ENCODE peak calls at places on chromosomes 4 and X, in eight cellular contexts. One of them, this sample, is unnamed.

GRCh38 chrX:68146054-68146453 is 287.2 kb downstream of the OPHN1 start:
- DNase-seq in BJ: no peak
- DNase-seq in IMR-90: peak; percentile 62
- DNase-seq in HL-60: no peak
- DNase-seq in cardiac fibroblast: peak; percentile 70
- DNase-seq in choroid plexus epithelial cell: peak; percentile 73
- DNase-seq in GM12878: no peak
- DNase-seq in spleen: no peak
- DNase-seq in this sample: no peak

GRCh38 chr4:61750810-61751209 is 550.7 kb downstream of the ADGRL3 start:
- DNase-seq in cardiac fibroblast: no peak
- DNase-seq in IMR-90: no peak
- DNase-seq in HL-60: no peak
- DNase-seq in spleen: no peak
- DNase-seq in GM12878: no peak
- DNase-seq in BJ: no peak
- DNase-seq in choroid plexus epithelial cell: no peak
- DNase-seq in this sample: no peak

GRCh38 chr4:44791842-44792241 is 65.5 kb upstream of the GNPDA2 start:
- DNase-seq in GM12878: no peak
- DNase-seq in cardiac fibroblast: no peak
- DNase-seq in spleen: no peak
- DNase-seq in choroid plexus epithelial cell: no peak
- DNase-seq in IMR-90: no peak
- DNase-seq in BJ: no peak
- DNase-seq in HL-60: no peak
- DNase-seq in this sample: no peak

GRCh38 chr4:112664611-112665010 is 27.7 kb downstream of the LARP7 start:
- DNase-seq in HL-60: no peak
- DNase-seq in BJ: no peak
- DNase-seq in choroid plexus epithelial cell: no peak
- DNase-seq in cardiac fibroblast: peak; percentile 6
- DNase-seq in GM12878: no peak
- DNase-seq in spleen: no peak
- DNase-seq in IMR-90: peak; percentile 6
- DNase-seq in this sample: no peak

GRCh38 chr4:17132226-17132625 is 233.8 kb upstream of the LDB2 start:
- DNase-seq in cardiac fibroblast: no peak
- DNase-seq in BJ: no peak
- DNase-seq in HL-60: no peak
- DNase-seq in spleen: no peak
- DNase-seq in IMR-90: no peak
- DNase-seq in GM12878: no peak
- DNase-seq in choroid plexus epithelial cell: no peak
- DNase-seq in this sample: no peak

GRCh38 chr4:152778656-152779512 is 646 bp downstream of the TIGD4 start:
- DNase-seq in IMR-90: peak; percentile 3
- DNase-seq in spleen: peak; percentile 77
- DNase-seq in BJ: no peak
- DNase-seq in cardiac fibroblast: peak; percentile 29
- DNase-seq in GM12878: no peak
- DNase-seq in choroid plexus epithelial cell: peak; percentile 25
- DNase-seq in HL-60: no peak
- DNase-seq in this sample: no peak

GRCh38 chr4:101114936-101115372 is 232.4 kb downstream of the PPP3CA start:
- DNase-seq in BJ: no peak
- DNase-seq in choroid plexus epithelial cell: peak; percentile 28
- DNase-seq in GM12878: no peak
- DNase-seq in IMR-90: peak; percentile 83
- DNase-seq in HL-60: no peak
- DNase-seq in spleen: no peak
- DNase-seq in cardiac fibroblast: peak; percentile 72
- DNase-seq in this sample: no peak

GRCh38 chr4:148444296-148445070 is 2.3 kb upstream of the NR3C2 start:
- DNase-seq in cardiac fibroblast: no peak
- DNase-seq in IMR-90: no peak
- DNase-seq in choroid plexus epithelial cell: no peak
- DNase-seq in spleen: peak; percentile 91
- DNase-seq in HL-60: no peak
- DNase-seq in BJ: no peak
- DNase-seq in GM12878: no peak
- DNase-seq in this sample: peak; percentile 71

GRCh38 chrX:69618803-69619202 is 2.9 kb downstream of the EDA start:
- DNase-seq in BJ: no peak
- DNase-seq in HL-60: no peak
- DNase-seq in choroid plexus epithelial cell: peak; percentile 49
- DNase-seq in spleen: no peak
- DNase-seq in IMR-90: peak; percentile 2
- DNase-seq in GM12878: no peak
- DNase-seq in cardiac fibroblast: peak; percentile 39
- DNase-seq in this sample: no peak

GRCh38 chr4:151569650-151570049 is 160.7 kb downstream of the FHIP1A start:
- DNase-seq in choroid plexus epithelial cell: no peak
- DNase-seq in cardiac fibroblast: no peak
- DNase-seq in spleen: no peak
- DNase-seq in GM12878: no peak
- DNase-seq in BJ: no peak
- DNase-seq in HL-60: no peak
- DNase-seq in IMR-90: no peak
- DNase-seq in this sample: no peak

GRCh38 chr4:87120411-87121162 is 99.8 kb downstream of the KLHL8 start:
- DNase-seq in GM12878: no peak
- DNase-seq in IMR-90: peak; percentile 87
- DNase-seq in BJ: no peak
- DNase-seq in cardiac fibroblast: peak; percentile 77
- DNase-seq in HL-60: no peak
- DNase-seq in spleen: no peak
- DNase-seq in choroid plexus epithelial cell: peak; percentile 86
- DNase-seq in this sample: no peak

GRCh38 chr4:138204507-138204906 is 37.6 kb downstream of the SLC7A11 start:
- DNase-seq in HL-60: no peak
- DNase-seq in spleen: no peak
- DNase-seq in cardiac fibroblast: no peak
- DNase-seq in IMR-90: no peak
- DNase-seq in GM12878: no peak
- DNase-seq in choroid plexus epithelial cell: no peak
- DNase-seq in BJ: no peak
- DNase-seq in this sample: no peak

GRCh38 chr4:8762356-8762755 is 109.3 kb downstream of the HMX1 start:
- DNase-seq in HL-60: no peak
- DNase-seq in spleen: peak; percentile 61
- DNase-seq in choroid plexus epithelial cell: no peak
- DNase-seq in GM12878: no peak
- DNase-seq in cardiac fibroblast: no peak
- DNase-seq in IMR-90: no peak
- DNase-seq in BJ: no peak
- DNase-seq in this sample: no peak

GRCh38 chr4:123352966-123353365 is 43.6 kb upstream of the SPRY1 start:
- DNase-seq in GM12878: no peak
- DNase-seq in choroid plexus epithelial cell: no peak
- DNase-seq in HL-60: no peak
- DNase-seq in BJ: no peak
- DNase-seq in spleen: no peak
- DNase-seq in IMR-90: no peak
- DNase-seq in cardiac fibroblast: no peak
- DNase-seq in this sample: no peak

GRCh38 chrX:38050806-38051205 is 44.5 kb downstream of the SYTL5 start:
- DNase-seq in GM12878: no peak
- DNase-seq in choroid plexus epithelial cell: no peak
- DNase-seq in HL-60: no peak
- DNase-seq in IMR-90: no peak
- DNase-seq in BJ: no peak
- DNase-seq in spleen: no peak
- DNase-seq in cardiac fibroblast: no peak
- DNase-seq in this sample: no peak

GRCh38 chr4:150694438-150694837 is 112.5 kb downstream of the MAB21L2 start:
- DNase-seq in cardiac fibroblast: no peak
- DNase-seq in IMR-90: no peak
- DNase-seq in choroid plexus epithelial cell: no peak
- DNase-seq in BJ: no peak
- DNase-seq in spleen: no peak
- DNase-seq in HL-60: no peak
- DNase-seq in GM12878: no peak
- DNase-seq in this sample: no peak

GRCh38 chrX:771536-771935 is 140.9 kb downstream of the SHOX start:
- DNase-seq in IMR-90: no peak
- DNase-seq in choroid plexus epithelial cell: no peak
- DNase-seq in cardiac fibroblast: no peak
- DNase-seq in spleen: peak; percentile 23
- DNase-seq in GM12878: no peak
- DNase-seq in BJ: no peak
- DNase-seq in HL-60: no peak
- DNase-seq in this sample: no peak

GRCh38 chr4:172344266-172344772 is 531.1 kb downstream of the GALNTL6 start:
- DNase-seq in BJ: no peak
- DNase-seq in GM12878: no peak
- DNase-seq in spleen: no peak
- DNase-seq in choroid plexus epithelial cell: no peak
- DNase-seq in cardiac fibroblast: no peak
- DNase-seq in IMR-90: no peak
- DNase-seq in HL-60: no peak
- DNase-seq in this sample: no peak

GRCh38 chr4:72951628-72952027 is 117.9 kb downstream of the COX18 start:
- DNase-seq in HL-60: no peak
- DNase-seq in cardiac fibroblast: peak; percentile 49
- DNase-seq in IMR-90: no peak
- DNase-seq in choroid plexus epithelial cell: no peak
- DNase-seq in GM12878: no peak
- DNase-seq in spleen: no peak
- DNase-seq in BJ: no peak
- DNase-seq in this sample: no peak

GRCh38 chr4:72954811-72955210 is 114.7 kb downstream of the COX18 start:
- DNase-seq in BJ: no peak
- DNase-seq in GM12878: no peak
- DNase-seq in cardiac fibroblast: peak; percentile 61
- DNase-seq in HL-60: no peak
- DNase-seq in spleen: no peak
- DNase-seq in choroid plexus epithelial cell: no peak
- DNase-seq in IMR-90: no peak
- DNase-seq in this sample: no peak

GRCh38 chr4:72945719-72946336 is 123.7 kb downstream of the COX18 start:
- DNase-seq in cardiac fibroblast: no peak
- DNase-seq in BJ: no peak
- DNase-seq in GM12878: no peak
- DNase-seq in spleen: no peak
- DNase-seq in IMR-90: no peak
- DNase-seq in HL-60: no peak
- DNase-seq in choroid plexus epithelial cell: no peak
- DNase-seq in this sample: no peak

GRCh38 chr4:72948080-72948479 is 121.4 kb downstream of the COX18 start:
- DNase-seq in cardiac fibroblast: no peak
- DNase-seq in HL-60: no peak
- DNase-seq in GM12878: no peak
- DNase-seq in spleen: no peak
- DNase-seq in IMR-90: no peak
- DNase-seq in choroid plexus epithelial cell: no peak
- DNase-seq in BJ: no peak
- DNase-seq in this sample: no peak

GRCh38 chr4:72951147-72951546 is 118.4 kb downstream of the COX18 start:
- DNase-seq in BJ: no peak
- DNase-seq in HL-60: no peak
- DNase-seq in cardiac fibroblast: peak; percentile 27
- DNase-seq in IMR-90: no peak
- DNase-seq in choroid plexus epithelial cell: peak; percentile 30
- DNase-seq in spleen: no peak
- DNase-seq in GM12878: no peak
- DNase-seq in this sample: no peak
- TF ChIP-seq CTCF in BJ: peak; percentile 27
- TF ChIP-seq CTCF in HL-60: no peak
- TF ChIP-seq CTCF in cardiac fibroblast: peak; percentile 39
- TF ChIP-seq CTCF in IMR-90: peak; percentile 16
- TF ChIP-seq CTCF in choroid plexus epithelial cell: peak; percentile 50
- TF ChIP-seq CTCF in spleen: no peak
- TF ChIP-seq CTCF in GM12878: peak; percentile 4
- TF ChIP-seq CTCF in this sample: peak; percentile 51

GRCh38 chr4:39658756-39659155 is 20.1 kb upstream of the SMIM14 start:
- DNase-seq in cardiac fibroblast: peak; percentile 37
- DNase-seq in HL-60: no peak
- DNase-seq in spleen: no peak
- DNase-seq in GM12878: no peak
- DNase-seq in BJ: no peak
- DNase-seq in choroid plexus epithelial cell: peak; percentile 43
- DNase-seq in IMR-90: peak; percentile 7
- DNase-seq in this sample: no peak
- TF ChIP-seq CTCF in cardiac fibroblast: peak; percentile 42
- TF ChIP-seq CTCF in HL-60: no peak
- TF ChIP-seq CTCF in spleen: peak; percentile 17
- TF ChIP-seq CTCF in GM12878: peak; percentile 28
- TF ChIP-seq CTCF in BJ: peak; percentile 38
- TF ChIP-seq CTCF in choroid plexus epithelial cell: peak; percentile 61
- TF ChIP-seq CTCF in IMR-90: peak; percentile 66
- TF ChIP-seq CTCF in this sample: no peak

GRCh38 chrX:108134724-108135123 is 43.1 kb downstream of the ATG4A start:
- DNase-seq in GM12878: no peak
- DNase-seq in BJ: no peak
- DNase-seq in spleen: no peak
- DNase-seq in cardiac fibroblast: no peak
- DNase-seq in IMR-90: no peak
- DNase-seq in choroid plexus epithelial cell: no peak
- DNase-seq in HL-60: no peak
- DNase-seq in this sample: no peak
- TF ChIP-seq CTCF in GM12878: peak; percentile 15
- TF ChIP-seq CTCF in BJ: no peak
- TF ChIP-seq CTCF in spleen: no peak
- TF ChIP-seq CTCF in cardiac fibroblast: no peak
- TF ChIP-seq CTCF in IMR-90: no peak
- TF ChIP-seq CTCF in choroid plexus epithelial cell: peak; percentile 7
- TF ChIP-seq CTCF in HL-60: no peak
- TF ChIP-seq CTCF in this sample: no peak

GRCh38 chr4:27358269-27358668 is 497.6 kb downstream of the STIM2 start:
- DNase-seq in choroid plexus epithelial cell: no peak
- DNase-seq in GM12878: no peak
- DNase-seq in BJ: no peak
- DNase-seq in spleen: no peak
- DNase-seq in cardiac fibroblast: no peak
- DNase-seq in HL-60: no peak
- DNase-seq in IMR-90: no peak
- DNase-seq in this sample: no peak

GRCh38 chr4:27360651-27361347 is 500.2 kb downstream of the STIM2 start:
- DNase-seq in IMR-90: peak; percentile 4
- DNase-seq in choroid plexus epithelial cell: peak; percentile 15
- DNase-seq in HL-60: no peak
- DNase-seq in cardiac fibroblast: peak; percentile 51
- DNase-seq in GM12878: no peak
- DNase-seq in BJ: peak; percentile 74
- DNase-seq in spleen: no peak
- DNase-seq in this sample: no peak

GRCh38 chr4:27357283-27357682 is 496.6 kb downstream of the STIM2 start:
- DNase-seq in IMR-90: no peak
- DNase-seq in HL-60: no peak
- DNase-seq in BJ: no peak
- DNase-seq in GM12878: no peak
- DNase-seq in spleen: no peak
- DNase-seq in cardiac fibroblast: peak; percentile 13
- DNase-seq in choroid plexus epithelial cell: peak; percentile 1
- DNase-seq in this sample: no peak
- TF ChIP-seq CTCF in IMR-90: peak; percentile 8
- TF ChIP-seq CTCF in HL-60: no peak
- TF ChIP-seq CTCF in BJ: peak; percentile 39
- TF ChIP-seq CTCF in GM12878: no peak
- TF ChIP-seq CTCF in spleen: no peak
- TF ChIP-seq CTCF in cardiac fibroblast: peak; percentile 7
- TF ChIP-seq CTCF in choroid plexus epithelial cell: no peak
- TF ChIP-seq CTCF in this sample: peak; percentile 64

GRCh38 chrX:134020910-134021309 is 35.5 kb upstream of the GPC3 start:
- DNase-seq in spleen: no peak
- DNase-seq in cardiac fibroblast: no peak
- DNase-seq in BJ: no peak
- DNase-seq in GM12878: no peak
- DNase-seq in IMR-90: no peak
- DNase-seq in HL-60: no peak
- DNase-seq in choroid plexus epithelial cell: no peak
- DNase-seq in this sample: no peak
- TF ChIP-seq CTCF in spleen: no peak
- TF ChIP-seq CTCF in cardiac fibroblast: no peak
- TF ChIP-seq CTCF in BJ: no peak
- TF ChIP-seq CTCF in GM12878: no peak
- TF ChIP-seq CTCF in IMR-90: no peak
- TF ChIP-seq CTCF in HL-60: no peak
- TF ChIP-seq CTCF in choroid plexus epithelial cell: no peak
- TF ChIP-seq CTCF in this sample: peak; percentile 48